ENCODE peak calls at places on chromosomes 13 and 19, in eight cellular contexts. D is Karpas-422; R is activated T-helper 2 cell treated with anti-CD3 and anti-CD28 coated beads, Interferon-gamma antibody, Interleukin-2, Interleukin-4, amounts not matched to agents 10 μg/mL and 5 μg/mL and 100 μg/mL, durations not matched to agents 14 hours and 24 hours and 36 hours; T is activated naive CD8-positive, alpha-beta T cell treated with anti-CD3 and anti-CD28 coated beads, Interleukin-2, amount 50 U/mL, for 24 hours; K is spleen; H is NCI-H1105; N is neural progenitor cell; C is activated gamma-delta T cell treated with anti-CD3 and anti-CD28 coated beads, Interleukin-2, amount 50 U/mL, for 16 hours. A is an unnamed sample.

GRCh38 chr13:73136776-73137175 is 78.0 kb downstream of the KLF5 start:
- DNase-seq in R (no peak), T (no peak), D (no peak), H (no peak), C (no peak), K (no peak), N (no peak), A (no peak)

GRCh38 chr19:46637224-46637623 is 1.2 kb upstream of the GNG8 start:
- DNase-seq in H (no peak), N (no peak), K (no peak), D (no peak), T (no peak), C (no peak), R (no peak), A (no peak)

GRCh38 chr19:46018729-46019251 is 4.1 kb downstream of the PGLYRP1 start:
- DNase-seq in D (no peak), H (no peak), N (no peak), C (no peak), K (no peak), T (no peak), R (no peak), A (no peak)

GRCh38 chr19:46715620-46716012 is 1.3 kb downstream of the PRKD2 start:
- DNase-seq in R (no peak), N (peak; percentile 24), H (no peak), D (no peak), T (no peak), C (no peak), K (peak; percentile 77), A (no peak)

GRCh38 chr19:38769635-38770211 is 3.6 kb downstream of the LGALS7 start:
- DNase-seq in R (peak; percentile 86), K (peak; percentile 99), H (no peak), N (peak; percentile 70), T (peak; percentile 91), D (peak; percentile 64), C (peak; percentile 88), A (no peak)

GRCh38 chr19:33278403-33279269 is 23.7 kb downstream of the CEBPA start:
- DNase-seq in R (no peak), H (no peak), K (peak; percentile 80), C (no peak), T (no peak), D (no peak), N (no peak), A (no peak)

GRCh38 chr19:13079542-13079986 is 23.1 kb downstream of the LYL1 start:
- DNase-seq in N (no peak), K (no peak), C (no peak), D (no peak), R (no peak), T (no peak), H (peak; percentile 25), A (peak; percentile 35)

GRCh38 chr19:31308781-31309180 is 40.5 kb downstream of the TSHZ3 start:
- DNase-seq in R (no peak), K (no peak), D (no peak), H (no peak), T (no peak), C (no peak), N (no peak), A (no peak)

GRCh38 chr13:97422118-97423054 is 11.6 kb upstream of the RAP2A start:
- DNase-seq in R (no peak), N (no peak), D (peak; percentile 29), C (no peak), H (no peak), T (no peak), K (no peak), A (no peak)

GRCh38 chr13:20873348-20873747 is 29.2 kb downstream of the XPO4 start:
- DNase-seq in H (no peak), T (no peak), R (no peak), D (no peak), K (no peak), N (peak; percentile 63), C (no peak), A (no peak)

GRCh38 chr19:48090281-48090802 is 20.3 kb downstream of the PLA2G4C start:
- DNase-seq in C (no peak), D (no peak), T (no peak), N (no peak), K (no peak), H (no peak), R (no peak), A (no peak)

GRCh38 chr13:26213345-26213744 is 8.8 kb downstream of the RNF6 start:
- DNase-seq in C (no peak), D (no peak), H (no peak), T (no peak), R (no peak), N (no peak), K (no peak), A (no peak)

GRCh38 chr19:1069009-1069779 is 2.2 kb downstream of the ARHGAP45 start:
- DNase-seq in C (no peak), K (peak; percentile 97), R (peak; percentile 61), T (peak; percentile 68), D (peak; percentile 80), H (no peak), N (no peak), A (peak; percentile 86)

GRCh38 chr19:10219678-10220077 is 11.5 kb downstream of the S1PR2 start:
- DNase-seq in T (peak; percentile 37), N (peak; percentile 26), C (no peak), D (peak; percentile 92), H (no peak), R (no peak), K (no peak), A (peak; percentile 6)

GRCh38 chr13:93847162-93847561 is 620.6 kb downstream of the GPC6 start:
- DNase-seq in D (no peak), K (no peak), H (no peak), T (no peak), N (no peak), C (no peak), R (no peak), A (no peak)

GRCh38 chr19:4326837-4327251 is 11.8 kb downstream of the STAP2 start:
- DNase-seq in N (peak; percentile 85), R (no peak), K (peak; percentile 78), T (peak; percentile 37), C (no peak), H (no peak), D (no peak), A (no peak)

GRCh38 chr13:31725841-31726240 is 13.5 kb upstream of the RXFP2 start:
- DNase-seq in D (peak; percentile 17), K (no peak), H (no peak), N (no peak), C (no peak), T (no peak), R (no peak), A (no peak)

GRCh38 chr19:41872775-41873647 is 4.1 kb upstream of the CD79A start:
- DNase-seq in R (peak; percentile 56), N (peak; percentile 87), K (peak; percentile 94), H (peak; percentile 20), T (peak; percentile 79), D (peak; percentile 92), C (peak; percentile 45), A (peak; percentile 21)

GRCh38 chr19:38685666-38686529 is 38.4 kb downstream of the ACTN4 start:
- DNase-seq in H (no peak), C (no peak), D (no peak), R (no peak), K (no peak), T (no peak), N (peak; percentile 80), A (no peak)

GRCh38 chr13:85314686-85315085 is 484.5 kb downstream of the SLITRK6 start:
- DNase-seq in N (peak; percentile 48), K (no peak), C (no peak), H (no peak), R (no peak), D (no peak), T (no peak), A (no peak)

A was measured in KG1.